ENCODE peak calls at places on chromosomes 12 and 14, in four cellular contexts. G is H1, F is GM12878, W is K562. P is an unnamed sample.

GRCh38 chr12:2273751-2274150 is 221.0 kb downstream of the CACNA1C start:
- DNase-seq in F (no peak), W (no peak), G (no peak), P (no peak)

GRCh38 chr12:1566449-1567135 is 27.8 kb downstream of the FBXL14 start:
- DNase-seq in W (peak), G (no peak), F (no peak), P (no peak)

GRCh38 chr12:53355121-53355520 is 19.0 kb upstream of the SP7 start:
- DNase-seq in F (no peak), G (no peak), W (peak), P (no peak)

GRCh38 chr14:73754911-73755360 is 40.8 kb upstream of the PNMA1 start:
- DNase-seq in G (no peak), W (no peak), F (no peak), P (peak)

GRCh38 chr14:102293784-102294183 is 11.2 kb downstream of the MOK start:
- DNase-seq in G (no peak), F (no peak), W (no peak), P (no peak)

GRCh38 chr12:81015510-81015909 is 62.4 kb upstream of the ACSS3 start:
- DNase-seq in G (no peak), F (no peak), W (no peak), P (no peak)

GRCh38 chr12:119589087-119589486 is 4.5 kb upstream of the TMEM233 start:
- DNase-seq in G (no peak), F (no peak), W (no peak), P (no peak)

GRCh38 chr12:77746108-77746507 is 84.6 kb upstream of the NAV3 start:
- DNase-seq in G (no peak), F (peak), W (no peak), P (no peak)

GRCh38 chr12:88472248-88472647 is 108.0 kb downstream of the KITLG start:
- DNase-seq in F (no peak), W (no peak), G (no peak), P (no peak)

GRCh38 chr14:23478109-23478698 is 8.7 kb downstream of the NGDN start:
- DNase-seq in F (peak), G (peak), W (peak), P (peak)

GRCh38 chr14:104891664-104892500 is 26.8 kb downstream of the CEP170B start:
- DNase-seq in F (no peak), W (no peak), G (no peak), P (peak)

GRCh38 chr14:50148799-50149198 is 32.4 kb upstream of the VCPKMT start:
- DNase-seq in W (no peak), G (no peak), F (no peak), P (no peak)

GRCh38 chr12:112971248-112971647 is 7.1 kb upstream of the OAS2 start:
- DNase-seq in F (no peak), G (no peak), W (no peak), P (peak)

GRCh38 chr14:51498411-51499227 is 153.1 kb upstream of the FRMD6 start:
- DNase-seq in G (no peak), F (no peak), W (no peak), P (no peak)

GRCh38 chr12:48796976-48797375 is 8.1 kb upstream of the ADCY6 start:
- DNase-seq in G (no peak), F (no peak), W (no peak), P (no peak)

GRCh38 chr12:55729592-55730446 is 1.0 kb upstream of the CD63 start:
- DNase-seq in F (no peak), G (no peak), W (peak), P (peak)

GRCh38 chr12:108302471-108303311 is 36.4 kb downstream of the CMKLR1 start:
- DNase-seq in F (no peak), G (no peak), W (no peak), P (peak)

GRCh38 chr14:105857816-105858675 is 331.7 kb downstream of the TMEM121 start:
- DNase-seq in W (no peak), G (no peak), F (no peak), P (no peak)

GRCh38 chr12:87439990-87440827 is 589.0 kb downstream of the C12orf50 start:
- DNase-seq in W (no peak), G (no peak), F (no peak), P (no peak)

GRCh38 chr12:62978768-62979167 is 43.8 kb upstream of the PPM1H start:
- DNase-seq in G (no peak), W (no peak), F (no peak), P (no peak)

GRCh38 chr14:94015223-94015622 is 10.9 kb upstream of the OTUB2 start:
- DNase-seq in G (no peak), W (no peak), F (no peak), P (no peak)

GRCh38 chr14:79584679-79585078 is 626.6 kb downstream of the DIO2 start:
- DNase-seq in W (no peak), G (no peak), F (no peak), P (no peak)

GRCh38 chr14:59321184-59321952 is 132.9 kb downstream of the DAAM1 start:
- DNase-seq in F (no peak), G (no peak), W (no peak), P (no peak)

GRCh38 chr12:58313091-58313855 is 371.9 kb downstream of the ATP23 start:
- DNase-seq in W (no peak), F (no peak), G (no peak), P (no peak)

GRCh38 chr12:24723759-24724158 is 225.1 kb downstream of the BCAT1 start:
- DNase-seq in F (no peak), G (no peak), W (no peak), P (no peak)

GRCh38 chr14:101739446-101740141 is 21.9 kb upstream of the PPP2R5C start:
- DNase-seq in F (no peak), W (no peak), G (no peak), P (no peak)

GRCh38 chr14:77018785-77019184 is 9.7 kb downstream of the IRF2BPL start:
- DNase-seq in G (no peak), F (no peak), W (no peak), P (no peak)

GRCh38 chr14:77024171-77024627 is 4.3 kb downstream of the IRF2BPL start:
- DNase-seq in G (peak), F (no peak), W (peak), P (no peak)

GRCh38 chr14:77023001-77023996 is 5.2 kb downstream of the IRF2BPL start:
- DNase-seq in W (no peak), F (no peak), G (peak), P (peak)

GRCh38 chr14:77025744-77026165 is 2.8 kb downstream of the IRF2BPL start:
- DNase-seq in G (no peak), W (no peak), F (no peak), P (peak)

GRCh38 chr14:77022219-77022852 is 6.2 kb downstream of the IRF2BPL start:
- DNase-seq in F (no peak), W (no peak), G (no peak), P (no peak)
- TF ChIP-seq POLR2AphosphoS5 in F (no peak), W (no peak), G (no peak), P (no peak)

DNA sequence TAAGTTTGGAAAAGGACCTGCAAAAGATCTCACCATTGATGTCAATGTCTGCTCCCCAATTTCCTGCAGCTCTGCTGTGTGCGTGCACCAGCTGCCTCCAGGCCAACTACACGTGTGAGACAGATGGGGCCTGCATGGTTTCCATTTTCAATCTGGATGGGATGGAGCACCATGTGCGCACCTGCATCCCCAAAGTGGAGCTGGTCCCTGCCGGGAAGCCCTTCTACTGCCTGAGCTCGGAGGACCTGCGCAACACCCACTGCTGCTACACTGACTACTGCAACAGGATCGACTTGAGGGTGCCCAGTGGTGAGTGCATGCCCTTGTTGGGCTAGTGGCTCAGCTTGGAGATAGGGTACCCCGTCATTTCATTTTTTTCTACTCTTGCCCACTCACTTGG is 23.7 kb downstream of the ACVR1B start:
- DNase-seq in W (no peak), G (no peak), F (no peak), P (no peak)
- H3K4me2 ChIP-seq in W (no peak), G (no peak), F (no peak), P (no peak)

GRCh38 chr14:99524804-99525698 is 43.8 kb downstream of the CCNK start:
- DNase-seq in W (peak), G (no peak), F (no peak), P (peak)
- TF ChIP-seq NRF1 in W (no peak), G (no peak), F (no peak), P (no peak)

DNA sequence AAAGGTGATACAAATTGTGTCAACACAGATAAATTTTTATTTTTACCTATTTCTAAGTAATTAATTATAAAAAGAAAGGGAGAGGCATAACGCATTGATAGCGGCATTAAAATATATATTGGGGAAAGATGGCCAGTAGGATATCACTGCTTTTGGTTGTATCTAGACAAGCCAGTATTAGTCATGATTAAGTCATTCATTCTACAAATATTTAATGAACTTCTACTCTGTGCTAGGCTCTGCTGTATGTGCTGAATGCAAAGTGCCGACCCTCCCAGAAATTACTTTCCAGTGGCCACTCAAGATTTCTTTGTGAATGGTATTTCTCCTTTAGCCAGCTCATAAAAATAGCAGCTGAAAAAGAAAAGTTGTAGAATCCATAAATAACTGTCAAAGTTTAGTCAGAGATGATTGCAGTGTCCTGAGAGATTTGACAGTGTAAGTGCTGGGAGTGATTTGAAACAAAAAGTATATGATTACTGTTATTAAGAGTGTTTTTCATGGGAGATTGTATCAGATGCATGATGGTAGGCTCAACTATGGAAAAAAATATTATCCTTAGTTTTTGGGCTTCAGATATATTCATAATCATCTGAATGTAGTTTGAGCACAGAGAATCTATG is 133.2 kb downstream of the MGAT4C start:
- DNase-seq in F (no peak), W (no peak), G (no peak), P (no peak)
- TF ChIP-seq POLR2AphosphoS5 in F (no peak), W (no peak), G (no peak), P (no peak)

GRCh38 chr12:110451263-110451662 is 1.1 kb upstream of the ARPC3 start:
- DNase-seq in F (no peak), G (no peak), W (no peak), P (no peak)
- H3K4me2 ChIP-seq in F (no peak), G (no peak), W (no peak), P (no peak)

DNA sequence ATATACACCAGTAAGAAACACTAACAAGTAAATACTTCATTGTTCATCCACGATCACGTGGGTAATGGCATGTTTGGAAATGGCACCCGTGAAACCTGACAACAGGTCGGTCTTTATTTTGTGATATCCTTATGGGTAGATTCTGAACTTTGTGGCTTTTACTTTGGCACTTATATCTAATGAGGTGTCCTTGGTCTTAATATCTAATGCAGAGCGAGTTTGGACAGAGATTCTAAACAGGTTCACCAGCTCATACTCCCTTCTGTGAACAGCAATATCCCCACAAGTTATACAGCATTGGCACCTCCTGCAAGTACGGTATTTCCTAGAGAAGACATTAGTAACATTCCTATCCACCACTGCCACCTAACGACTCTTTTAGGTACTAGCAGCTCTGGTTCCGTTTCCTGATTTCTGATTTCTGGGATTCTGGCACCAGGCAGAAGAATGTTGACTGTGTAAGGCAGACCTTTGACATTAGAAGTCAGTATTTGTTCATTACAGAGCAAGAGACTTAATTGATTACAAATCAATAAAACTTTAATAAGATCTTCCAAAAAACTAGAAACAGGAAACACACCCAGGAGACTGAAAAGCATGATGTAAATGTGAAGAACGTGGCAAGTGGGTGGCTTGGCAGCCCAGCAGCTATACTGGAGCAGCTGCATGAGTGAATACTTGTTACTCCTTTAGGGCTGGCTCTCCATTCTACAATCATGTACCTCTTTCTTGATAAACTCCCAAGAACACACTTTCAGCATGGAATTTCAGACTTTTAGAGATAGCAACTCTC is 2.5 kb downstream of the ANG start:
- DNase-seq in F (peak), G (peak), W (peak), P (peak)
- TF ChIP-seq NRF1 in F (no peak), G (no peak), W (no peak), P (no peak)

DNA sequence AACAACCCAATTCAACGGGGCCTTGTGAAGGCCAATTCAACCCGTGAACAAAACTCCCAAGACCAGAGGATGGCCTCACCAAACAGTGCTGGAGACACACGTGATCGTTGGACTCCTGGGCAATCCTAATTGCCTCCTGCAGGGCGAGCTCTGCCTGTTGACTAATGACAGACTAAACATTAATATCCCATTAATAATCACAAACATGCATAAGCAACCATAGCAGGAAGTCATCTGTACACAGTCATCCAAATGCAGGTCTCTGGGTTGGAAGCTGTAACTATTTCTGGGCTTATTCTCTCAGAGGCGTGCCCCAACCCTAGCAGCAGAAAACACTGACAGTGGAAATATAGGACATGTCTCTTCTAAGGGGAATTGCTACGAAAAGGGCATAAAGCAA is 20.9 kb downstream of the ANAPC5 start:
- DNase-seq in G (no peak), W (no peak), F (no peak), P (no peak)
- TF ChIP-seq POLR2AphosphoS5 in G (no peak), W (no peak), F (no peak), P (no peak)

DNA sequence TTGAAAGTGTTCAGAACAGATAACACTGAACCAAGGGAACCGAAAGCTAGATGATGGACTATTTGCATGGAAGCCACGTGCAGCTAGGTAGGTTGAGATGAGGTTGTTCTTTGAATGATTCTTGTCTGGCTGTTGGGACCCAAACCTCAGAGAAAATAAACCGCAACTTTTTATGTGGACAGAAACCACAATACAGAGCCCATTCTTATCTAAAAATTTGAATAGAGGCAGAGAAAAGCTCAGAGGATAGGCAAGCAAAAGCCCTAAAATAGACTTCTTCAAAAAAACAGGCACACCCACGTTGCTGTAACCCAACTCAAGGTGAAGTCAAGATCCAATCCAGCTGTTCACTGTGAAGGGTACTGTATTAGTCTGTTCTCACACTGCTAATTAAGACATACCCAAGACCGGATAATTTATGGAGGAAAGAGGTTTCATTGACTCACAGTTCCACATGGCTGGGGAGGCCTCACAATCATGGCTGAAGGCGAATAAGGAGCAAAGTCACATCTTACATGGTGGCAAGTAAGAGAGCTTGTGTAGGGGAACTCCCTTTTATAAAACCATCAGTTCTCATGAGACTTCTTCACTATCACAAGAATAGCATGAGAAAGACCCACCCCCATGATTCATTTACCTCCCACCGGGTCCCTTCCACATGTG is 353.8 kb downstream of the AACS start:
- DNase-seq in F (peak), W (no peak), G (no peak), P (no peak)
- H3K4me2 ChIP-seq in F (peak), W (no peak), G (no peak), P (no peak)